ENCODE peak calls at places on chromosomes 5 and 9, in eight cellular contexts. T is suprapubic skin; W is stimulated activated CD8-positive, alpha-beta memory T cell treated with anti-CD3 and anti-CD28 coated beads, Interleukin-15, amount 100 ng/mL, for 1 hour; K is heart left ventricle; O is cerebellum; P is activated naive CD4-positive, alpha-beta T cell treated with anti-CD3 and anti-CD28 coated beads for 36 hours; A is A549; N is HFFc6. Z is an unnamed sample.

GRCh38 chr9:18012170-18012569 is 433.3 kb downstream of the SH3GL2 start:
- DNase-seq in W (no peak), A (no peak), P (no peak), T (no peak), O (no peak), K (no peak), N (no peak), Z (no peak)

GRCh38 chr5:132325691-132326090 is 31.5 kb downstream of the SLC22A4 start:
- DNase-seq in O (no peak), K (no peak), T (no peak), A (no peak), N (no peak), P (no peak), W (no peak), Z (no peak)

GRCh38 chr5:172714491-172715420 is 56.2 kb downstream of the DUSP1 start:
- DNase-seq in P (peak), N (peak), W (no peak), A (peak), K (peak), T (peak), O (peak), Z (no peak)

GRCh38 chr9:132365986-132366385 is 11.2 kb upstream of the SETX start:
- DNase-seq in P (no peak), T (no peak), A (no peak), O (no peak), N (no peak), K (no peak), W (no peak), Z (no peak)

GRCh38 chr9:78292716-78293497 is 4.0 kb upstream of the PSAT1 start:
- DNase-seq in T (no peak), W (no peak), O (no peak), A (no peak), P (peak), N (no peak), K (no peak), Z (no peak)

GRCh38 chr9:76686756-76687155 is 77.5 kb upstream of the PCA3 start:
- DNase-seq in A (no peak), T (no peak), N (no peak), K (no peak), W (no peak), P (no peak), O (no peak), Z (no peak)

GRCh38 chr5:168987540-168988300 is 313.2 kb downstream of the SLIT3 start:
- DNase-seq in A (peak), T (peak), N (peak), P (peak), W (peak), O (peak), K (peak), Z (peak)

GRCh38 chr5:153551537-153552079 is 61.1 kb downstream of the GRIA1 start:
- DNase-seq in O (no peak), K (no peak), A (peak), W (no peak), T (no peak), P (no peak), N (peak), Z (peak)

GRCh38 chr5:149550267-149550582 is 1.0 kb downstream of the CSNK1A1 start:
- DNase-seq in K (no peak), N (peak), A (no peak), P (peak), W (no peak), T (no peak), O (peak), Z (no peak)

GRCh38 chr9:18002718-18003438 is 424.0 kb downstream of the SH3GL2 start:
- DNase-seq in A (no peak), O (no peak), N (no peak), K (no peak), W (no peak), T (no peak), P (no peak), Z (no peak)

GRCh38 chr9:130672933-130673615 is 8.7 kb downstream of the PRDM12 start:
- DNase-seq in N (no peak), A (no peak), K (no peak), O (no peak), T (no peak), P (no peak), W (no peak), Z (no peak)

GRCh38 chr5:152061095-152061494 is 136.4 kb upstream of the GLRA1 start:
- DNase-seq in K (no peak), A (no peak), T (no peak), W (no peak), N (no peak), O (no peak), P (no peak), Z (no peak)

GRCh38 chr5:139193928-139194327 is 4.2 kb downstream of the SIL1 start:
- DNase-seq in N (no peak), T (no peak), K (no peak), A (no peak), W (no peak), P (peak), O (no peak), Z (no peak)

GRCh38 chr9:121316378-121316777 is 48.4 kb downstream of the GSN start:
- DNase-seq in T (peak), N (no peak), K (no peak), O (no peak), W (no peak), A (no peak), P (no peak), Z (no peak)

GRCh38 chr5:174166231-174167079 is 120.9 kb downstream of the NSG2 start:
- DNase-seq in P (no peak), N (no peak), K (no peak), O (no peak), A (no peak), W (no peak), T (no peak), Z (no peak)

GRCh38 chr9:137318976-137319375 is 16.9 kb upstream of the NRARP start:
- DNase-seq in N (no peak), O (no peak), A (no peak), K (peak), T (peak), P (no peak), W (no peak), Z (no peak)

GRCh38 chr9:127862075-127863011 is 7.9 kb upstream of the ENG start:
- DNase-seq in N (no peak), O (no peak), T (peak), W (peak), P (peak), A (no peak), K (peak), Z (no peak)

GRCh38 chr5:126054593-126055347 is 368.4 kb upstream of the GRAMD2B start:
- DNase-seq in P (no peak), A (no peak), K (no peak), T (no peak), O (no peak), W (no peak), N (no peak), Z (no peak)

GRCh38 chr9:26955921-26956886 is at the start of gene IFT74:
- DNase-seq in K (peak), T (peak), P (peak), W (peak), N (peak), A (peak), O (peak), Z (peak)

GRCh38 chr9:91177661-91178280 is 183.9 kb downstream of the AUH start:
- DNase-seq in N (no peak), K (no peak), A (no peak), W (no peak), P (no peak), O (peak), T (peak), Z (no peak)

GRCh38 chr9:122444366-122444765 is 33.4 kb downstream of the OR1J1 start:
- DNase-seq in W (no peak), A (no peak), T (no peak), K (no peak), O (no peak), N (peak), P (no peak), Z (no peak)

GRCh38 chr5:43000198-43000840 is 39.8 kb downstream of the ANXA2R start:
- DNase-seq in O (no peak), W (no peak), A (no peak), N (no peak), P (no peak), K (peak), T (no peak), Z (no peak)

GRCh38 chr9:129422843-129423700 is 197.8 kb downstream of the C9orf50 start:
- DNase-seq in K (no peak), T (no peak), O (no peak), N (no peak), A (no peak), P (no peak), W (no peak), Z (no peak)

GRCh38 chr5:55934117-55934613 is 60.6 kb downstream of the IL6ST start:
- DNase-seq in N (no peak), T (no peak), A (peak), P (no peak), O (no peak), K (no peak), W (no peak), Z (no peak)

GRCh38 chr9:96441798-96442445 is 8.0 kb upstream of the HABP4 start:
- DNase-seq in N (peak), W (no peak), T (no peak), K (no peak), A (no peak), O (no peak), P (peak), Z (no peak)

GRCh38 chr9:125932012-125932411 is 184.8 kb downstream of the PBX3 start:
- DNase-seq in P (no peak), O (peak), T (no peak), W (no peak), K (peak), A (peak), N (peak), Z (peak)

GRCh38 chr9:96495341-96495740 is 45.4 kb downstream of the HABP4 start:
- DNase-seq in W (no peak), P (no peak), K (no peak), N (peak), T (no peak), O (no peak), A (no peak), Z (peak)

GRCh38 chr9:113573303-113573958 is 109.9 kb downstream of the RGS3 start:
- DNase-seq in O (no peak), W (no peak), T (peak), K (peak), N (no peak), P (no peak), A (no peak), Z (no peak)

GRCh38 chr9:126853667-126854066 is 6.8 kb upstream of the ZBTB34 start:
- DNase-seq in K (no peak), P (no peak), W (no peak), T (no peak), O (no peak), N (peak), A (no peak), Z (peak)

GRCh38 chr9:86069206-86069869 is 30.0 kb downstream of the GOLM1 start:
- DNase-seq in P (no peak), W (no peak), K (no peak), A (no peak), O (no peak), N (no peak), T (no peak), Z (no peak)

GRCh38 chr5:169628891-169629290 is 8.2 kb upstream of the DOCK2 start:
- DNase-seq in T (no peak), A (no peak), O (no peak), K (no peak), W (no peak), N (peak), P (no peak), Z (peak)

GRCh38 chr5:7473115-7473514 is 77.2 kb downstream of the ADCY2 start:
- DNase-seq in P (no peak), T (no peak), K (no peak), O (no peak), W (no peak), A (no peak), N (no peak), Z (no peak)

GRCh38 chr5:174935854-174936474 is 211.6 kb downstream of the MSX2 start:
- DNase-seq in O (peak), W (peak), P (peak), T (no peak), K (peak), N (peak), A (peak), Z (no peak)

Z was measured in HS-5.